ENCODE peak calls at places on chromosomes 2 and 18, in six cellular contexts. R is PC-9, X is astrocyte, H is hepatocyte, I is IMR-90, Q is neuronal stem cell. A is an unnamed sample. For H3K36me3, the result is how much of the 10 kb centered on the place peaks cover.

GRCh38 chr18:79628416-79629248 is 51.0 kb upstream of the CTDP1 start:
- DNase-seq in I (no peak), Q (no peak), H (no peak), R (no peak), X (no peak), A (no peak)

GRCh38 chr2:222714361-222715256 is 43.2 kb downstream of the MOGAT1 start:
- DNase-seq in R (no peak), X (peak), H (peak), Q (no peak), I (no peak), A (no peak)

GRCh38 chr18:32450026-32450681 is 20.5 kb downstream of the GAREM1 start:
- DNase-seq in H (no peak), I (no peak), R (no peak), X (peak), Q (no peak), A (no peak)

GRCh38 chr2:37173741-37174140 is 14.7 kb downstream of the SULT6B1 start:
- DNase-seq in I (no peak), X (no peak), Q (no peak), R (no peak), H (no peak), A (no peak)

GRCh38 chr18:48356909-48357631 is 52.1 kb downstream of the ZBTB7C start:
- DNase-seq in I (no peak), X (no peak), H (peak), Q (no peak), R (peak), A (no peak)

GRCh38 chr2:60840880-60841279 is 40.5 kb upstream of the REL start:
- DNase-seq in I (no peak), X (no peak), Q (no peak), H (no peak), R (no peak), A (peak)

GRCh38 chr2:216474925-216475670 is 23.5 kb upstream of the RPL37A start:
- DNase-seq in X (no peak), Q (no peak), R (no peak), I (no peak), H (no peak), A (no peak)

GRCh38 chr2:100592226-100592625 is 29.4 kb downstream of the PDCL3 start:
- DNase-seq in H (no peak), X (no peak), I (peak), R (no peak), Q (no peak), A (no peak)

GRCh38 chr2:160343404-160343803 is 143.3 kb upstream of the ITGB6 start:
- DNase-seq in H (no peak), Q (no peak), R (no peak), I (no peak), X (no peak), A (no peak)

GRCh38 chr2:100781009-100781325 is 39.0 kb upstream of the NPAS2 start:
- DNase-seq in I (no peak), X (no peak), H (no peak), R (no peak), Q (no peak), A (no peak)

GRCh38 chr2:154603682-154604081 is 94.8 kb upstream of the KCNJ3 start:
- DNase-seq in X (no peak), H (no peak), Q (no peak), I (no peak), R (no peak), A (no peak)

GRCh38 chr2:224850081-224850480 is 133.9 kb upstream of the CCDC195 start:
- DNase-seq in X (peak), H (no peak), I (peak), Q (no peak), R (no peak), A (no peak)

GRCh38 chr2:64854773-64855237 is 134.4 kb upstream of the SLC1A4 start:
- DNase-seq in R (no peak), H (no peak), Q (no peak), I (peak), X (no peak), A (no peak)

GRCh38 chr2:148614024-148614331 is 30.6 kb upstream of the EPC2 start:
- DNase-seq in X (peak), R (peak), Q (peak), I (no peak), H (no peak), A (no peak)

GRCh38 chr2:159615936-159616733 is at the start of gene BAZ2B:
- DNase-seq in Q (peak), H (peak), X (peak), I (peak), R (peak), A (no peak)

GRCh38 chr18:31454066-31454708 is 6.6 kb downstream of the DSG3 start:
- DNase-seq in X (peak), I (peak), Q (no peak), R (peak), H (peak), A (no peak)

GRCh38 chr2:164917296-164917903 is 37.9 kb downstream of the SLC38A11 start:
- DNase-seq in X (no peak), H (peak), R (no peak), I (peak), Q (peak), A (peak)

GRCh38 chr18:21897811-21898210 is 157.2 kb downstream of the MIB1 start:
- DNase-seq in R (no peak), H (peak), X (no peak), Q (peak), I (peak), A (peak)

GRCh38 chr2:15155959-15156574 is 405.1 kb downstream of the NBAS start:
- DNase-seq in H (no peak), I (no peak), R (no peak), X (no peak), Q (no peak), A (peak)

GRCh38 chr2:159076233-159076632 is 107.8 kb downstream of the TANC1 start:
- DNase-seq in I (peak), R (no peak), X (peak), Q (no peak), H (no peak), A (no peak)

GRCh38 chr2:30681022-30681421 is 126.2 kb downstream of the CAPN13 start:
- DNase-seq in X (no peak), R (no peak), I (no peak), H (no peak), Q (no peak), A (no peak)

GRCh38 chr2:189763908-189764661 is 1.5 kb upstream of the OSGEPL1 start:
- DNase-seq in H (peak), X (no peak), I (peak), Q (no peak), R (no peak), A (peak)

GRCh38 chr2:23037596-23037995 is 347.4 kb upstream of the KLHL29 start:
- DNase-seq in X (no peak), H (no peak), R (peak), Q (no peak), I (no peak), A (no peak)

GRCh38 chr2:235768606-235769005 is 274.8 kb downstream of the AGAP1 start:
- DNase-seq in Q (no peak), X (peak), R (no peak), H (no peak), I (peak), A (no peak)

GRCh38 chr2:144224446-144224845 is 295.5 kb downstream of the ZEB2 start:
- DNase-seq in X (no peak), I (no peak), H (no peak), Q (no peak), R (no peak), A (no peak)

GRCh38 chr2:47016172-47016913 is 100.7 kb upstream of the MCFD2 start:
- DNase-seq in H (peak), R (peak), Q (no peak), I (peak), X (peak), A (no peak)

GRCh38 chr2:32864337-32864736 is 82.4 kb upstream of the LTBP1 start:
- DNase-seq in Q (no peak), R (no peak), H (no peak), X (peak), I (peak), A (no peak)

GRCh38 chr2:1806254-1806653 is 61.9 kb upstream of the PXDN start:
- DNase-seq in X (no peak), H (no peak), I (no peak), R (no peak), Q (no peak), A (no peak)

GRCh38 chr2:70233892-70234291 is 14.5 kb downstream of the TIA1 start:
- DNase-seq in H (peak), I (no peak), R (no peak), X (no peak), Q (no peak), A (no peak)

GRCh38 chr2:230657462-230657861 is 55.2 kb upstream of the CAB39 start:
- DNase-seq in I (no peak), H (no peak), X (no peak), R (no peak), Q (no peak), A (no peak)

GRCh38 chr2:230658877-230659652 is 53.6 kb upstream of the CAB39 start:
- DNase-seq in R (no peak), Q (no peak), H (no peak), I (no peak), X (no peak), A (no peak)

GRCh38 chr2:230658577-230658876 is 54.1 kb upstream of the CAB39 start:
- DNase-seq in H (no peak), Q (no peak), R (no peak), I (no peak), X (no peak), A (no peak)

GRCh38 chr2:230660294-230661060 is 52.2 kb upstream of the CAB39 start:
- DNase-seq in I (no peak), R (no peak), H (no peak), X (no peak), Q (no peak), A (peak)

DNA sequence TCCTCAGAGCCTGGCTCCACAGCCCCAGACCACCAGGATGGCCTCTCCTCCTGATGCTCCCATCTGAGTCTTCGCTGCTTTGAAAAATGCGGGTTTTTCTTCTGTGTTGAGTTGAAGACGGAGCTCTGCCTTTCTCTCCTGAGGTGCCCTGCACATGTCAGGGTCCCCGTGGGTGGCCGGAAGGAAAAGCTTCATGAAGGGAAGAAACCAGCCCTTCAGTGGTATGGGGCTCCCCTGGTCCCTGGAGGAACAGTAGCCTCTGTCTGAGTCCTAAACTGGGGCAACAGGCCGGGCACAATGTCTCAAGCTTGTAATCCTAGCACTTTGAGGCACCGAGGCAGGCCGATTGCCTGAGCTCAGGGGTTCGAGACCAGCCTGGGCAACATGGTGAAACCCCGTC is 54.7 kb upstream of the CAB39 start:
- DNase-seq in X (no peak), H (no peak), I (no peak), Q (no peak), R (no peak), A (no peak)
- H2AFZ ChIP-seq in X (no peak), H (no peak), I (no peak), Q (no peak), R (no peak), A (no peak)

GRCh38 chr2:118832791-118833715 is 14.4 kb downstream of the EN1 start:
- DNase-seq in X (no peak), Q (no peak), H (no peak), R (no peak), I (no peak), A (no peak)
- H3K36me3 ChIP-seq in X (under half), Q (under half), H (under half), R (under half), I (under half), A (under half)

GRCh38 chr2:136113767-136114070 is 4.2 kb downstream of the CXCR4 start:
- DNase-seq in R (no peak), I (no peak), Q (no peak), H (no peak), X (no peak), A (no peak)

GRCh38 chr2:136116111-136116812 is 1.7 kb downstream of the CXCR4 start:
- DNase-seq in R (no peak), I (no peak), X (no peak), H (peak), Q (peak), A (peak)

GRCh38 chr2:136114392-136114791 is 3.6 kb downstream of the CXCR4 start:
- DNase-seq in X (no peak), H (peak), Q (no peak), R (no peak), I (no peak), A (no peak)

GRCh38 chr2:136116813-136117390 is 1.0 kb downstream of the CXCR4 start:
- DNase-seq in Q (peak), X (no peak), H (peak), R (no peak), I (no peak), A (peak)

DNA sequence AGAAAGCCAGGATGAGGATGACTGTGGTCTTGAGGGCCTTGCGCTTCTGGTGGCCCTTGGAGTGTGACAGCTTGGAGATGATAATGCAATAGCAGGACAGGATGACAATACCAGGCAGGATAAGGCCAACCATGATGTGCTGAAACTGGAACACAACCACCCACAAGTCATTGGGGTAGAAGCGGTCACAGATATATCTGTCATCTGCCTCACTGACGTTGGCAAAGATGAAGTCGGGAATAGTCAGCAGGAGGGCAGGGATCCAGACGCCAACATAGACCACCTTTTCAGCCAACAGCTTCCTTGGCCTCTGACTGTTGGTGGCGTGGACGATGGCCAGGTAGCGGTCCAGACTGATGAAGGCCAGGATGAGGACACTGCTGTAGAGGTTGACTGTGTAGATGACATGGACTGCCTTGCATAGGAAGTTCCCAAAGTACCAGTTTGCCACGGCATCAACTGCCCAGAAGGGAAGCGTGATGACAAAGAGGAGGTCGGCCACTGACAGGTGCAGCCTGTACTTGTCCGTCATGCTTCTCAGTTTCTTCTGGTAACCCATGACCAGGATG is 2.7 kb downstream of the CXCR4 start:
- DNase-seq in I (no peak), R (no peak), Q (no peak), H (no peak), X (no peak), A (no peak)
- H3K4me2 ChIP-seq in I (no peak), R (no peak), Q (no peak), H (no peak), X (no peak), A (peak)

DNA sequence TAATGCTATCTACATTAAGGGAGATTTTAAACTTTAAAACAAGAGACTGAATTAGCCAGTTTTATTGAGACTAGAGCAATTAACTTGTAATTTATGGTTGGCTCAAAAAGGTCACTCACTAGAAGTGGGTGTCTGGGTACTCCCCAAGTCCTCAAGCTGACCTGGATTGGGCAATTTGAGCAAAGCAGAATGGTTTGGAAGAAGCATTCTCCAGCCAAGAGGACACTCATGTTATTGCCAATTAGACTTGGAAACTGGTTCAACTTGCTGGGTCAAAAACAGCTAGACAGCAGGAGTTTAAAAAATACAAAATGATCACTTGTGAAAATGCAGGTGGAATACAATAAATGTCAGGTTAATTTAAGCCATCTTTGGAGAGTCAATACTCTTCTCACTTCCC is 29.5 kb upstream of the MYO1B start:
- DNase-seq in R (peak), X (no peak), H (no peak), Q (no peak), I (no peak), A (no peak)
- H2AFZ ChIP-seq in R (no peak), X (no peak), H (no peak), Q (no peak), I (no peak), A (no peak)

A was measured in OCI-LY7.